ENCODE peak calls at places on chromosome 4, in six cellular contexts. O is right atrium auricular region, B is left ventricle myocardium inferior, Q is pancreas, E is A549, G is mucosa of descending colon. M is an unnamed sample. For H3K4me1, the result is how much of the 10 kb centered on the place peaks cover.

GRCh38 chr4:5980436-5981155 is 37.6 kb downstream of the C4orf50 start:
- DNase-seq in O (no peak), B (no peak), Q (no peak), E (no peak), G (no peak), M (no peak)

GRCh38 chr4:67054901-67055300 is 490.4 kb downstream of the CENPC start:
- DNase-seq in O (no peak), B (no peak), Q (no peak), E (no peak), G (no peak), M (no peak)

GRCh38 chr4:30802622-30803323 is 82.6 kb downstream of the PCDH7 start:
- DNase-seq in O (no peak), B (no peak), Q (no peak), E (no peak), G (no peak), M (no peak)

GRCh38 chr4:81580346-81581013 is 108.8 kb upstream of the RASGEF1B start:
- DNase-seq in O (no peak), B (no peak), Q (no peak), E (no peak), G (no peak), M (no peak)

GRCh38 chr4:73609688-73610087 is 10.5 kb downstream of the RASSF6 start:
- DNase-seq in O (no peak), B (no peak), Q (no peak), E (no peak), G (no peak), M (no peak)

GRCh38 chr4:112279025-112279881 is 6.5 kb downstream of the TIFA start:
- DNase-seq in O (no peak), B (no peak), Q (no peak), E (no peak), G (no peak), M (no peak)

GRCh38 chr4:121786221-121786620 is 14.9 kb upstream of the EXOSC9 start:
- DNase-seq in O (no peak), B (no peak), Q (no peak), E (no peak), G (no peak), M (no peak)

GRCh38 chr4:1195109-1195671 is 22.8 kb upstream of the SPON2 start:
- DNase-seq in O (peak), B (no peak), Q (no peak), E (no peak), G (peak), M (no peak)

GRCh38 chr4:20662851-20663250 is 37.4 kb upstream of the PACRGL start:
- DNase-seq in O (no peak), B (no peak), Q (no peak), E (no peak), G (no peak), M (no peak)

GRCh38 chr4:182978152-182978827 is 61.1 kb upstream of the DCTD start:
- DNase-seq in O (no peak), B (no peak), Q (no peak), E (no peak), G (no peak), M (no peak)

GRCh38 chr4:121658125-121658524 is 38.7 kb downstream of the ANXA5 start:
- DNase-seq in O (no peak), B (no peak), Q (no peak), E (no peak), G (no peak), M (no peak)

GRCh38 chr4:138110815-138111214 is 131.3 kb downstream of the SLC7A11 start:
- DNase-seq in O (no peak), B (no peak), Q (no peak), E (no peak), G (no peak), M (no peak)

GRCh38 chr4:157245351-157245750 is 24.8 kb downstream of the GRIA2 start:
- DNase-seq in O (no peak), B (no peak), Q (no peak), E (no peak), G (no peak), M (no peak)

GRCh38 chr4:167233523-167234387 is 539 bp downstream of the SPOCK3 start:
- DNase-seq in O (no peak), B (no peak), Q (no peak), E (no peak), G (no peak), M (no peak)

GRCh38 chr4:76570141-76570989 is 135.3 kb downstream of the SHROOM3 start:
- DNase-seq in O (no peak), B (no peak), Q (peak), E (no peak), G (no peak), M (peak)

GRCh38 chr4:13541720-13542576 is 2.4 kb downstream of the NKX3-2 start:
- DNase-seq in O (no peak), B (no peak), Q (peak), E (no peak), G (peak), M (no peak)

GRCh38 chr4:7828011-7828720 is 111.5 kb downstream of the AFAP1 start:
- DNase-seq in O (peak), B (peak), Q (no peak), E (no peak), G (no peak), M (no peak)

GRCh38 chr4:89434364-89434988 is 126.9 kb upstream of the GPRIN3 start:
- DNase-seq in O (no peak), B (no peak), Q (no peak), E (peak), G (no peak), M (no peak)

GRCh38 chr4:19748911-19749473 is 502.7 kb upstream of the SLIT2 start:
- DNase-seq in O (no peak), B (no peak), Q (no peak), E (no peak), G (no peak), M (no peak)

GRCh38 chr4:20194079-20195013 is 57.4 kb upstream of the SLIT2 start:
- DNase-seq in O (no peak), B (no peak), Q (no peak), E (no peak), G (no peak), M (no peak)

GRCh38 chr4:26873391-26874026 is 12.9 kb downstream of the STIM2 start:
- DNase-seq in O (no peak), B (no peak), Q (no peak), E (no peak), G (no peak), M (no peak)

GRCh38 chr4:66300336-66300934 is 630.1 kb upstream of the EPHA5 start:
- DNase-seq in O (no peak), B (no peak), Q (no peak), E (no peak), G (no peak), M (no peak)

GRCh38 chr4:74395633-74396032 is 30.7 kb downstream of the EREG start:
- DNase-seq in O (no peak), B (no peak), Q (no peak), E (no peak), G (no peak), M (no peak)

GRCh38 chr4:1043658-1044468 is 32.4 kb downstream of the FGFRL1 start:
- DNase-seq in O (peak), B (peak), Q (peak), E (peak), G (peak), M (peak)

GRCh38 chr4:142098380-142098779 is 462.0 kb downstream of the IL15 start:
- DNase-seq in O (no peak), B (no peak), Q (no peak), E (no peak), G (no peak), M (no peak)

GRCh38 chr4:23070848-23071570 is 378.3 kb downstream of the GBA3 start:
- DNase-seq in O (no peak), B (no peak), Q (no peak), E (no peak), G (no peak), M (no peak)

GRCh38 chr4:26515936-26516335 is 25.7 kb upstream of the CCKAR start:
- DNase-seq in O (peak), B (no peak), Q (no peak), E (no peak), G (no peak), M (no peak)

GRCh38 chr4:76665139-76665538 is 230.1 kb downstream of the SHROOM3 start:
- DNase-seq in O (no peak), B (no peak), Q (peak), E (peak), G (peak), M (no peak)

GRCh38 chr4:87498446-87498900 is 30.7 kb downstream of the SPARCL1 start:
- DNase-seq in O (no peak), B (no peak), Q (no peak), E (no peak), G (no peak), M (no peak)

GRCh38 chr4:170138580-170139194 is 48.9 kb upstream of the AADAT start:
- DNase-seq in O (peak), B (peak), Q (peak), E (peak), G (peak), M (peak)

GRCh38 chr4:13168326-13168725 is 315.8 kb downstream of the RAB28 start:
- DNase-seq in O (no peak), B (no peak), Q (no peak), E (no peak), G (no peak), M (no peak)

DNA sequence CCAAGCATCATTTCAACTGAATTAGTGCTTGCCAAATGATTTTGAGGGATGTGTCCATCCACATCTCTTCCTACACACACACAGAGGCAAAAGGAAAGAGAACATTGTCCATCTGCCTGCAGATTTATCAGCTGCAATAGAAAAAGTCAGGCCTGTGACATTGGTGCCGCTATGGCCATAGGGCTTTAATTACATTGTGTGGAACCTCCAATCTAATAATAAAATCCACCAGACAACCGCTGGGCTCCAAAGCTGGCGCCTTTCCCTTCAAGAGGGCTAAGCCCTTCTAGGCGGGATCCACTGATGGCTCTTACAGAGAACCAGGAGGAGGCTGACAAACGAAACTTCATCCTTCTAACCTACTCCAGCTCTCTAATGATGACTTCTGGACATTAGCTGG is 60.6 kb downstream of the PHOX2B start:
- DNase-seq in O (no peak), B (no peak), Q (no peak), E (no peak), G (no peak), M (no peak)
- TF ChIP-seq CTCF in O (no peak), B (no peak), Q (no peak), E (no peak), G (no peak), M (no peak)

GRCh38 chr4:47488706-47489105 is 3.6 kb downstream of the ATP10D start:
- DNase-seq in O (no peak), B (no peak), Q (no peak), E (no peak), G (no peak), M (no peak)

GRCh38 chr4:47498899-47499298 is 13.8 kb downstream of the ATP10D start:
- DNase-seq in O (no peak), B (no peak), Q (no peak), E (no peak), G (no peak), M (no peak)

GRCh38 chr4:47493238-47494123 is 8.4 kb downstream of the ATP10D start:
- DNase-seq in O (no peak), B (no peak), Q (no peak), E (no peak), G (no peak), M (no peak)

GRCh38 chr4:47490550-47490949 is 5.5 kb downstream of the ATP10D start:
- DNase-seq in O (no peak), B (no peak), Q (no peak), E (peak), G (no peak), M (peak)

DNA sequence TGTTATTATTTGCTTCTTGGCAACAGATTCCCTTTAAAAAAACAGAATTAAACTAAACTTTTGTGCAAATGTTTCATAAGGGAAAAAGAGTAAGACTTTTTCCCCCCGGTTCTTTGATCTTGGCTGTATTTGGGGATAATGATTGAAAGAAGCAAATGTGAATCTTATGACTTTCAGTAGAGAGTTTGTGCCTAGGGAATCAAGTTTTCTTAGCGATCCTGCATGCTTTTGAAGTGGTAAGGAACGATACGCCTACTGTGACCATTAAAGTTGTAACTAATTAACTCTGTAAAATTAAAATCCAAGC is 9.0 kb downstream of the ATP10D start:
- DNase-seq in O (no peak), B (no peak), Q (no peak), E (no peak), G (no peak), M (no peak)
- H3K4me1 ChIP-seq in O (under half), B (half or more), Q (under half), E (under half), G (under half), M (under half)

GRCh38 chr4:125986307-125986706 is 671.6 kb downstream of the FAT4 start:
- DNase-seq in O (no peak), B (no peak), Q (no peak), E (no peak), G (no peak), M (no peak)

GRCh38 chr4:125988464-125988863 is 673.7 kb downstream of the FAT4 start:
- DNase-seq in O (no peak), B (no peak), Q (no peak), E (no peak), G (no peak), M (no peak)

GRCh38 chr4:125983168-125983567 is 668.4 kb downstream of the FAT4 start:
- DNase-seq in O (no peak), B (no peak), Q (no peak), E (no peak), G (no peak), M (no peak)

GRCh38 chr4:125991398-125991797 is 676.6 kb downstream of the FAT4 start:
- DNase-seq in O (no peak), B (no peak), Q (no peak), E (no peak), G (no peak), M (no peak)

GRCh38 chr4:125985856-125986255 is 671.1 kb downstream of the FAT4 start:
- DNase-seq in O (no peak), B (no peak), Q (no peak), E (no peak), G (no peak), M (no peak)
- H3K4me3 ChIP-seq in O (no peak), B (no peak), Q (no peak), E (no peak), G (no peak), M (no peak)

DNA sequence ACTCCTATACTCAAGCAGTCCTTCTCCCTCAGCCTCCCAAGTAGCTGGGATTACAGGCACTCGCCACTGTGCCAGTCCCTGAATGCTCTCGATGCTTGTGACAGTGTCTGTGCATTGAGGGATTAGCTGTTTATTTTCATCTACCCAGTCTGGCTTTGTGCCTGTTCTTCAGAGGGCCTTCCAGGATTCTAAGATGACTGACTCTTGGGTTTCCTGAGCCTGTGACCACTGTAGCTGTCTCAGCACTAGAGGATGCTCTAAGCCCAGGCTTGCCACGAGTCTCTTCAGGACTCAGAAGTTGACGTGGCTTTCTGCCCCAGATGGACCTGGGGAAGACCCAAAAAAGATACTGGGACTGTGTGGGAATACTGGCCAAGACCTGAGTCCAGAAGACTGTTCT is 201.4 kb downstream of the ARHGAP10 start:
- DNase-seq in O (no peak), B (no peak), Q (no peak), E (no peak), G (no peak), M (no peak)
- TF ChIP-seq CTCF in O (peak), B (peak), Q (no peak), E (no peak), G (no peak), M (no peak)

GRCh38 chr4:159127745-159128518 is 25.1 kb downstream of the RAPGEF2 start:
- DNase-seq in O (no peak), B (no peak), Q (no peak), E (no peak), G (no peak), M (no peak)
- H3K4me1 ChIP-seq in O (under half), B (half or more), Q (under half), E (under half), G (under half), M (half or more)

GRCh38 chr4:186193851-186194250 is 2.5 kb downstream of the CYP4V2 start:
- DNase-seq in O (no peak), B (no peak), Q (no peak), E (no peak), G (no peak), M (no peak)
- H3K4me3 ChIP-seq in O (no peak), B (peak), Q (no peak), E (no peak), G (no peak), M (no peak)

M was measured in Caco-2.